ENCODE peak calls at places on chromosomes 4 and X, in five cellular contexts. U is fibroblast of lung, S is cardiac muscle cell, G is right cardiac atrium, H is trophoblast cell. Z is an unnamed sample.

GRCh38 chr4:41146716-41147506 is 67.4 kb downstream of the APBB2 start:
- DNase-seq in S (peak), G (peak), H (peak), U (peak), Z (peak)

GRCh38 chrX:133928365-133928764 is 57.0 kb downstream of the GPC3 start:
- DNase-seq in S (no peak), U (no peak), G (no peak), H (no peak), Z (no peak)

GRCh38 chr4:96099031-96099430 is 259.1 kb downstream of the PDHA2 start:
- DNase-seq in S (peak), U (peak), H (no peak), G (no peak), Z (no peak)

GRCh38 chrX:13220916-13221315 is 98.9 kb downstream of the ATXN3L start:
- DNase-seq in H (no peak), U (peak), S (peak), G (no peak), Z (no peak)

GRCh38 chr4:3346146-3346545 is 53.3 kb downstream of the RGS12 start:
- DNase-seq in G (no peak), H (peak), S (peak), U (peak), Z (peak)

GRCh38 chrX:44829836-44830235 is 14.0 kb upstream of the DUSP21 start:
- DNase-seq in S (no peak), U (no peak), H (no peak), G (no peak), Z (no peak)

GRCh38 chrX:39808471-39808917 is 289.3 kb downstream of the BCOR start:
- DNase-seq in G (no peak), H (peak), S (peak), U (peak), Z (no peak)

GRCh38 chr4:73505567-73505966 is 24.0 kb downstream of the AFM start:
- DNase-seq in S (no peak), H (no peak), G (no peak), U (no peak), Z (no peak)

GRCh38 chr4:39205000-39205399 is 22.7 kb downstream of the WDR19 start:
- DNase-seq in G (no peak), U (peak), H (peak), S (peak), Z (no peak)

GRCh38 chrX:4435905-4436304 is 722.5 kb upstream of the PRKX start:
- DNase-seq in G (no peak), S (no peak), H (no peak), U (no peak), Z (no peak)

GRCh38 chr4:40908702-40909362 is 159.1 kb downstream of the NSUN7 start:
- DNase-seq in S (peak), H (peak), U (peak), G (peak), Z (peak)

GRCh38 chr4:145298885-145299284 is 118.5 kb upstream of the OTUD4 start:
- DNase-seq in H (no peak), S (no peak), U (no peak), G (no peak), Z (no peak)

GRCh38 chr4:147839651-147840050 is 107.8 kb downstream of the ARHGAP10 start:
- DNase-seq in H (peak), S (no peak), G (no peak), U (no peak), Z (no peak)

GRCh38 chrX:2449135-2449886 is 51.5 kb downstream of the DHRSX start:
- DNase-seq in S (no peak), U (no peak), G (no peak), H (no peak), Z (no peak)

GRCh38 chr4:52925531-52925968 is 63.4 kb downstream of the RASL11B start:
- DNase-seq in G (no peak), U (peak), S (peak), H (no peak), Z (no peak)

GRCh38 chrX:33307954-33308353 is 96.6 kb upstream of the DMD start:
- DNase-seq in H (peak), S (peak), U (no peak), G (no peak), Z (no peak)

GRCh38 chr4:8440491-8441311 is at the start of the genes ACOX3 and TRMT44:
- DNase-seq in U (peak), H (peak), S (peak), G (peak), Z (peak)

GRCh38 chr4:8439168-8439567 is 1.4 kb downstream of the ACOX3 start:
- DNase-seq in U (no peak), H (no peak), S (no peak), G (no peak), Z (no peak)

GRCh38 chr4:8441499-8442091 is 1.0 kb downstream of the TRMT44 start:
- DNase-seq in S (no peak), G (no peak), U (no peak), H (no peak), Z (no peak)

GRCh38 chr4:8439914-8440490 is 521 bp downstream of the ACOX3 start:
- DNase-seq in S (peak), U (no peak), G (no peak), H (peak), Z (no peak)

GRCh38 chr4:8438743-8439142 is 1.8 kb downstream of the ACOX3 start:
- DNase-seq in G (no peak), S (no peak), H (no peak), U (no peak), Z (no peak)
- H3K27ac ChIP-seq in G (peak), S (peak), H (no peak), U (no peak), Z (no peak)

DNA sequence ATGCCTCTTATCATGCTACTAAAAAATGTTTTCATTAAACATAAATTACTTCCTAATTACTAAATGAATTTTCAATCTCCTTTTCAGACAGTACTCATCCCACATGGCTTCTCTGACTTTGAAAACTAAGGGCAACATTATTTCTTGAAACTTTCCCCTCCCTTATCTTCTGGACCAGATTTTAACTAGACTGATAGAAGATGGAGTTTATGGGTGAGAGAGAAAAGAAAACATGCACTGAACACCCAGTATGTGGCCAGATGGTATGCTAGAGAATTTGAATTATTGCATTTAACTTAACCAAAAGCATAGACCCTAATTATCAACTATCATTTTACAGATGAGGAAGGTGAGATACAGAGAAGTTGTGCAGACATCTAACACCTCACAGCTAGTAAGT is 16.8 kb downstream of the CNOT6L start:
- DNase-seq in U (no peak), S (no peak), G (no peak), H (no peak), Z (no peak)
- H3K27ac ChIP-seq in U (no peak), S (no peak), G (no peak), H (no peak), Z (no peak)

GRCh38 chr4:44961001-44961755 is 234.8 kb upstream of the GNPDA2 start:
- DNase-seq in G (no peak), H (no peak), S (no peak), U (no peak), Z (no peak)
- H3K27ac ChIP-seq in G (no peak), H (no peak), S (no peak), U (no peak), Z (no peak)

GRCh38 chrX:109857898-109858297 is 124.8 kb upstream of the ACSL4 start:
- DNase-seq in H (no peak), S (peak), U (peak), G (no peak), Z (no peak)
- H3K27ac ChIP-seq in H (no peak), S (no peak), U (peak), G (no peak), Z (no peak)